ENCODE peak calls at places on chromosomes 11 and 22, in four cellular contexts. A is mucosa of gallbladder, X is NCI-H2029 treated with DMSO at 0.1 percent for 48 hours, S is cardiac muscle cell. J is an unnamed sample.

GRCh38 chr11:106032861-106033260 is 10.8 kb upstream of the MSANTD4 start:
- DNase-seq in X (no peak), S (no peak), A (no peak), J (no peak)

GRCh38 chr11:13462311-13462927 is 603 bp downstream of the BTBD10 start:
- DNase-seq in X (peak), A (peak), S (peak), J (peak)

GRCh38 chr11:132186699-132187098 is 816.3 kb downstream of the NTM start:
- DNase-seq in A (no peak), X (no peak), S (no peak), J (no peak)

GRCh38 chr11:8631395-8632110 is 37.5 kb upstream of the STK33 start:
- DNase-seq in A (peak), S (peak), X (no peak), J (peak)

GRCh38 chr11:3886985-3887384 is 31.5 kb downstream of the STIM1 start:
- DNase-seq in A (no peak), S (no peak), X (no peak), J (no peak)

GRCh38 chr22:37325024-37325395 is 42.7 kb downstream of the CYTH4 start:
- DNase-seq in S (no peak), X (no peak), A (no peak), J (no peak)

GRCh38 chr11:77851513-77851912 is 30.6 kb downstream of the AAMDC start:
- DNase-seq in A (no peak), X (no peak), S (peak), J (no peak)

GRCh38 chr22:38032681-38033521 is 24.3 kb upstream of the PICK1 start:
- DNase-seq in S (peak), X (no peak), A (peak), J (no peak)

GRCh38 chr22:23790819-23791736 is 4.3 kb downstream of the SMARCB1 start:
- DNase-seq in S (peak), X (no peak), A (no peak), J (no peak)

GRCh38 chr11:11291432-11292015 is 61.5 kb downstream of the CSNK2A3 start:
- DNase-seq in X (peak), A (no peak), S (no peak), J (no peak)

GRCh38 chr22:38137876-38138687 is 27.6 kb upstream of the BAIAP2L2 start:
- DNase-seq in A (no peak), S (no peak), X (no peak), J (no peak)

GRCh38 chr22:48100685-48101417 is 1338.4 kb downstream of the TBC1D22A start:
- DNase-seq in S (no peak), X (no peak), A (no peak), J (no peak)

GRCh38 chr11:16895306-16895705 is 118.9 kb downstream of the PLEKHA7 start:
- DNase-seq in X (no peak), A (no peak), S (no peak), J (no peak)

J was measured in adrenal gland.